ENCODE peak calls at places on chromosomes 12 and 14, in four cellular contexts. J is CD4-positive, alpha-beta memory T cell; X is stromal cell of bone marrow; E is fibroblast of mammary gland. H is an unnamed sample.

GRCh38 chr14:52553002-52553670 is 500 bp downstream of the GPR137C start:
- DNase-seq in J (peak; percentile 48), E (peak; percentile 4), X (no peak), H (no peak)

GRCh38 chr14:31596691-31597090 is 35.5 kb downstream of the NUBPL start:
- DNase-seq in E (no peak), J (no peak), X (no peak), H (no peak)

GRCh38 chr12:122141911-122142725 is 31.9 kb downstream of the IL31 start:
- DNase-seq in J (no peak), X (no peak), E (no peak), H (no peak)

GRCh38 chr12:93857279-93857894 is 180.2 kb downstream of the CRADD start:
- DNase-seq in E (peak; percentile 84), X (peak; percentile 77), J (no peak), H (peak; percentile 34)

GRCh38 chr12:11513288-11513687 is 117.9 kb upstream of the PRB2 start:
- DNase-seq in J (no peak), X (no peak), E (peak; percentile 3), H (no peak)

GRCh38 chr12:42130670-42131402 is 13.8 kb downstream of the GXYLT1 start:
- DNase-seq in J (no peak), E (peak; percentile 77), X (no peak), H (no peak)

GRCh38 chr12:116693259-116694227 is 44.3 kb downstream of the SPRING1 start:
- DNase-seq in J (no peak), E (no peak), X (no peak), H (no peak)

GRCh38 chr14:81137316-81137715 is 83.4 kb downstream of the GTF2A1 start:
- DNase-seq in J (no peak), X (peak; percentile 80), E (peak; percentile 84), H (peak; percentile 12)

GRCh38 chr14:23727566-23728335 is 91.6 kb downstream of the DHRS2 start:
- DNase-seq in X (peak; percentile 6), J (no peak), E (peak; percentile 43), H (no peak)

GRCh38 chr14:36454599-36455240 is 65.3 kb downstream of the NKX2-1 start:
- DNase-seq in E (no peak), X (no peak), J (no peak), H (no peak)

GRCh38 chr14:96362071-96362964 is 823 bp downstream of the ATG2B start:
- DNase-seq in E (peak; percentile 52), J (peak; percentile 83), X (peak; percentile 11), H (no peak)

GRCh38 chr12:63308701-63309100 is 157.7 kb upstream of the AVPR1A start:
- DNase-seq in X (peak; percentile 16), J (no peak), E (peak; percentile 50), H (no peak)

GRCh38 chr14:50620341-50620740 is 47.8 kb downstream of the SAV1 start:
- DNase-seq in E (peak; percentile 40), X (no peak), J (no peak), H (no peak)

GRCh38 chr12:4134833-4135597 is 138.5 kb upstream of the CCND2 start:
- DNase-seq in X (no peak), E (no peak), J (no peak), H (no peak)

GRCh38 chr12:68370667-68371066 is 38.5 kb upstream of the MDM1 start:
- DNase-seq in E (no peak), J (no peak), X (no peak), H (no peak)

GRCh38 chr14:81051547-81051946 is 96.1 kb downstream of the TSHR start:
- DNase-seq in J (no peak), X (no peak), E (no peak), H (no peak)

GRCh38 chr12:49636979-49637378 is 13.6 kb downstream of the PRPF40B start:
- DNase-seq in E (peak; percentile 76), J (peak; percentile 71), X (peak; percentile 62), H (peak; percentile 23)

GRCh38 chr12:15265868-15266267 is 44.7 kb upstream of the RERG start:
- DNase-seq in X (no peak), E (no peak), J (no peak), H (no peak)

GRCh38 chr14:98077176-98077575 is 1194.8 kb downstream of the BCL11B start:
- DNase-seq in X (no peak), J (no peak), E (no peak), H (no peak)

GRCh38 chr14:75144944-75145343 is 18.1 kb upstream of the NEK9 start:
- DNase-seq in J (peak; percentile 39), X (no peak), E (no peak), H (no peak)

GRCh38 chr14:89340200-89340667 is 76.8 kb downstream of the FOXN3 start:
- DNase-seq in E (peak; percentile 55), X (no peak), J (no peak), H (peak; percentile 35)

GRCh38 chr12:3204143-3204542 is 127.0 kb downstream of the TSPAN9 start:
- DNase-seq in X (no peak), E (no peak), J (no peak), H (no peak)

GRCh38 chr12:29599397-29599796 is 101.9 kb upstream of the OVCH1 start:
- DNase-seq in J (no peak), X (peak; percentile 88), E (peak; percentile 90), H (no peak)

GRCh38 chr12:121525411-121525810 is 55.4 kb downstream of the KDM2B start:
- DNase-seq in J (no peak), X (no peak), E (no peak), H (no peak)

GRCh38 chr14:93709249-93709648 is 79.0 kb downstream of the PRIMA1 start:
- DNase-seq in J (no peak), E (peak; percentile 20), X (no peak), H (no peak)

GRCh38 chr12:45660330-45660729 is 69.2 kb upstream of the ARID2 start:
- DNase-seq in E (peak; percentile 82), X (no peak), J (no peak), H (no peak)

H was measured in AG09319.